ENCODE peak calls at places on chromosome 20, in ten cellular contexts. F is T47D; L is stimulated activated CD8-positive, alpha-beta memory T cell treated with anti-CD3 and anti-CD28 coated beads, Interleukin-12 subunit alpha, Interleukin-12 subunit beta, amount 100 ng/mL, for 4 hours; J is CD8-positive, alpha-beta T cell; E is neuronal stem cell; K is ovary; I is stimulated activated naive CD4-positive, alpha-beta T cell; H is GM23338; V is endodermal cell; X is T follicular helper cell. R is an unnamed sample.

GRCh38 chr20:4018015-4018748 is 2.8 kb upstream of the RNF24 start:
- DNase-seq in F (peak), L (no peak), J (no peak), E (no peak), K (no peak), I (no peak), H (no peak), V (no peak), X (no peak), R (no peak)

GRCh38 chr20:51027396-51027795 is 4.5 kb upstream of the KCNG1 start:
- DNase-seq in F (no peak), L (no peak), J (no peak), E (no peak), K (no peak), I (no peak), H (no peak), V (peak), X (no peak), R (peak)

GRCh38 chr20:32130352-32130751 is 20.8 kb downstream of the TM9SF4 start:
- DNase-seq in F (no peak), L (no peak), J (no peak), E (no peak), K (no peak), I (no peak), H (peak), V (no peak), X (no peak), R (no peak)

GRCh38 chr20:4613184-4613583 is 108.5 kb upstream of the PRND start:
- DNase-seq in F (no peak), L (no peak), J (no peak), E (no peak), K (no peak), I (no peak), H (no peak), V (no peak), X (no peak), R (no peak)

GRCh38 chr20:3753098-3753497 is 14.5 kb downstream of the ADISSP start:
- DNase-seq in F (peak), L (peak), J (peak), E (peak), K (peak), I (peak), H (peak), V (peak), X (peak), R (peak)

GRCh38 chr20:19110866-19111460 is 101.5 kb upstream of the SLC24A3 start:
- DNase-seq in F (no peak), L (no peak), J (no peak), E (no peak), K (no peak), I (no peak), H (no peak), V (no peak), X (no peak), R (no peak)

GRCh38 chr20:48425776-48426175 is 402.0 kb downstream of the PREX1 start:
- DNase-seq in F (no peak), L (no peak), J (no peak), E (no peak), K (no peak), I (no peak), H (no peak), V (no peak), X (no peak), R (no peak)

GRCh38 chr20:9262653-9263194 is 193.8 kb downstream of the PLCB4 start:
- DNase-seq in F (no peak), L (no peak), J (no peak), E (no peak), K (no peak), I (no peak), H (no peak), V (no peak), X (no peak), R (no peak)

GRCh38 chr20:43187476-43188233 is 2.1 kb downstream of the PTPRT start:
- DNase-seq in F (peak), L (no peak), J (peak), E (peak), K (peak), I (no peak), H (peak), V (peak), X (peak), R (peak)

GRCh38 chr20:57847104-57847503 is 137.3 kb upstream of the PMEPA1 start:
- DNase-seq in F (no peak), L (no peak), J (no peak), E (no peak), K (no peak), I (no peak), H (no peak), V (peak), X (no peak), R (no peak)

GRCh38 chr20:25486377-25486776 is 78.9 kb downstream of the GINS1 start:
- DNase-seq in F (no peak), L (no peak), J (no peak), E (no peak), K (peak), I (no peak), H (no peak), V (no peak), X (no peak), R (no peak)

GRCh38 chr20:18191336-18191735 is 53.7 kb downstream of the KAT14 start:
- DNase-seq in F (no peak), L (no peak), J (no peak), E (no peak), K (no peak), I (no peak), H (no peak), V (no peak), X (no peak), R (no peak)

GRCh38 chr20:23602261-23602660 is 3.5 kb downstream of the CST9 start:
- DNase-seq in F (no peak), L (no peak), J (no peak), E (no peak), K (no peak), I (no peak), H (no peak), V (no peak), X (no peak), R (no peak)

GRCh38 chr20:17530716-17531536 is at the start of gene BFSP1:
- DNase-seq in F (peak), L (peak), J (peak), E (peak), K (peak), I (no peak), H (peak), V (peak), X (no peak), R (peak)

GRCh38 chr20:47330933-47331708 is 25.4 kb downstream of the ZMYND8 start:
- DNase-seq in F (no peak), L (no peak), J (no peak), E (no peak), K (no peak), I (no peak), H (no peak), V (no peak), X (no peak), R (no peak)

GRCh38 chr20:33826270-33826897 is 15.2 kb downstream of the CHMP4B start:
- DNase-seq in F (peak), L (no peak), J (no peak), E (no peak), K (no peak), I (no peak), H (peak), V (peak), X (no peak), R (peak)

GRCh38 chr20:57529160-57529585 is 4.2 kb upstream of the CTCFL start:
- DNase-seq in F (no peak), L (no peak), J (no peak), E (no peak), K (no peak), I (no peak), H (no peak), V (no peak), X (no peak), R (no peak)